ENCODE peak calls at places on chromosome 4, in ten cellular contexts. One of them, this sample, is unnamed.

GRCh38 chr4:169160825-169161224 is 109.9 kb downstream of the SH3RF1 start:
- DNase-seq in putamen: no peak
- DNase-seq in effector CD4-positive, alpha-beta T cell: no peak
- DNase-seq in NCI-H1436: no peak
- DNase-seq in NCI-H187: no peak
- DNase-seq in endothelial cell of umbilical vein: no peak
- DNase-seq in HTR-8/SVneo: no peak
- DNase-seq in activated T-helper 1 cell treated with anti-CD3 and anti-CD28 coated beads, Interleukin-2, amount 50 U/mL, for 16 hours: no peak
- DNase-seq in GM23248: peak; percentile 57
- DNase-seq in anterior cingulate cortex: no peak
- DNase-seq in this sample: no peak

GRCh38 chr4:959338-960139 is 13.8 kb downstream of the DGKQ start:
- DNase-seq in anterior cingulate cortex: no peak
- DNase-seq in putamen: no peak
- DNase-seq in activated T-helper 1 cell treated with anti-CD3 and anti-CD28 coated beads, Interleukin-2, amount 50 U/mL, for 16 hours: no peak
- DNase-seq in NCI-H1436: no peak
- DNase-seq in NCI-H187: no peak
- DNase-seq in effector CD4-positive, alpha-beta T cell: no peak
- DNase-seq in HTR-8/SVneo: no peak
- DNase-seq in endothelial cell of umbilical vein: no peak
- DNase-seq in GM23248: no peak
- DNase-seq in this sample: no peak

GRCh38 chr4:109912706-109913621 is at the start of gene EGF:
- DNase-seq in GM23248: peak; percentile 62
- DNase-seq in putamen: no peak
- DNase-seq in NCI-H1436: no peak
- DNase-seq in anterior cingulate cortex: no peak
- DNase-seq in effector CD4-positive, alpha-beta T cell: no peak
- DNase-seq in HTR-8/SVneo: peak; percentile 20
- DNase-seq in endothelial cell of umbilical vein: no peak
- DNase-seq in activated T-helper 1 cell treated with anti-CD3 and anti-CD28 coated beads, Interleukin-2, amount 50 U/mL, for 16 hours: no peak
- DNase-seq in NCI-H187: no peak
- DNase-seq in this sample: no peak

GRCh38 chr4:40377462-40378385 is 42.6 kb downstream of the CHRNA9 start:
- DNase-seq in anterior cingulate cortex: no peak
- DNase-seq in NCI-H1436: no peak
- DNase-seq in effector CD4-positive, alpha-beta T cell: no peak
- DNase-seq in putamen: no peak
- DNase-seq in GM23248: peak; percentile 45
- DNase-seq in activated T-helper 1 cell treated with anti-CD3 and anti-CD28 coated beads, Interleukin-2, amount 50 U/mL, for 16 hours: no peak
- DNase-seq in endothelial cell of umbilical vein: no peak
- DNase-seq in HTR-8/SVneo: no peak
- DNase-seq in NCI-H187: no peak
- DNase-seq in this sample: no peak

GRCh38 chr4:74529284-74530041 is 84.5 kb downstream of the AREG start:
- DNase-seq in NCI-H187: no peak
- DNase-seq in GM23248: no peak
- DNase-seq in effector CD4-positive, alpha-beta T cell: no peak
- DNase-seq in endothelial cell of umbilical vein: no peak
- DNase-seq in putamen: no peak
- DNase-seq in HTR-8/SVneo: no peak
- DNase-seq in anterior cingulate cortex: no peak
- DNase-seq in activated T-helper 1 cell treated with anti-CD3 and anti-CD28 coated beads, Interleukin-2, amount 50 U/mL, for 16 hours: no peak
- DNase-seq in NCI-H1436: no peak
- DNase-seq in this sample: peak; percentile 34

GRCh38 chr4:8311096-8312068 is 41.8 kb downstream of the HTRA3 start:
- DNase-seq in anterior cingulate cortex: no peak
- DNase-seq in effector CD4-positive, alpha-beta T cell: no peak
- DNase-seq in activated T-helper 1 cell treated with anti-CD3 and anti-CD28 coated beads, Interleukin-2, amount 50 U/mL, for 16 hours: no peak
- DNase-seq in NCI-H1436: no peak
- DNase-seq in HTR-8/SVneo: no peak
- DNase-seq in GM23248: no peak
- DNase-seq in NCI-H187: no peak
- DNase-seq in putamen: no peak
- DNase-seq in endothelial cell of umbilical vein: no peak
- DNase-seq in this sample: peak; percentile 35

GRCh38 chr4:87677731-87678130 is 27.7 kb downstream of the DMP1 start:
- DNase-seq in anterior cingulate cortex: no peak
- DNase-seq in NCI-H1436: no peak
- DNase-seq in putamen: no peak
- DNase-seq in GM23248: no peak
- DNase-seq in effector CD4-positive, alpha-beta T cell: no peak
- DNase-seq in NCI-H187: no peak
- DNase-seq in HTR-8/SVneo: no peak
- DNase-seq in endothelial cell of umbilical vein: no peak
- DNase-seq in activated T-helper 1 cell treated with anti-CD3 and anti-CD28 coated beads, Interleukin-2, amount 50 U/mL, for 16 hours: no peak
- DNase-seq in this sample: no peak

GRCh38 chr4:83128235-83128929 is 13.9 kb upstream of the PLAC8 start:
- DNase-seq in effector CD4-positive, alpha-beta T cell: no peak
- DNase-seq in endothelial cell of umbilical vein: no peak
- DNase-seq in GM23248: peak; percentile 90
- DNase-seq in putamen: no peak
- DNase-seq in anterior cingulate cortex: no peak
- DNase-seq in HTR-8/SVneo: peak; percentile 60
- DNase-seq in NCI-H1436: no peak
- DNase-seq in NCI-H187: no peak
- DNase-seq in activated T-helper 1 cell treated with anti-CD3 and anti-CD28 coated beads, Interleukin-2, amount 50 U/mL, for 16 hours: no peak
- DNase-seq in this sample: no peak

GRCh38 chr4:107691378-107691777 is 28.7 kb downstream of the PAPSS1 start:
- DNase-seq in effector CD4-positive, alpha-beta T cell: no peak
- DNase-seq in activated T-helper 1 cell treated with anti-CD3 and anti-CD28 coated beads, Interleukin-2, amount 50 U/mL, for 16 hours: no peak
- DNase-seq in NCI-H187: no peak
- DNase-seq in putamen: no peak
- DNase-seq in anterior cingulate cortex: no peak
- DNase-seq in NCI-H1436: peak; percentile 3
- DNase-seq in GM23248: no peak
- DNase-seq in endothelial cell of umbilical vein: no peak
- DNase-seq in HTR-8/SVneo: no peak
- DNase-seq in this sample: no peak

GRCh38 chr4:64784125-64784524 is 374.9 kb upstream of the TECRL start:
- DNase-seq in anterior cingulate cortex: no peak
- DNase-seq in NCI-H187: no peak
- DNase-seq in putamen: no peak
- DNase-seq in HTR-8/SVneo: no peak
- DNase-seq in NCI-H1436: no peak
- DNase-seq in activated T-helper 1 cell treated with anti-CD3 and anti-CD28 coated beads, Interleukin-2, amount 50 U/mL, for 16 hours: no peak
- DNase-seq in endothelial cell of umbilical vein: peak; percentile 88
- DNase-seq in effector CD4-positive, alpha-beta T cell: no peak
- DNase-seq in GM23248: peak; percentile 68
- DNase-seq in this sample: no peak

GRCh38 chr4:86892639-86892965 is 380 bp upstream of the C4orf36 start:
- DNase-seq in NCI-H187: no peak
- DNase-seq in activated T-helper 1 cell treated with anti-CD3 and anti-CD28 coated beads, Interleukin-2, amount 50 U/mL, for 16 hours: no peak
- DNase-seq in putamen: peak; percentile 42
- DNase-seq in effector CD4-positive, alpha-beta T cell: no peak
- DNase-seq in endothelial cell of umbilical vein: no peak
- DNase-seq in anterior cingulate cortex: no peak
- DNase-seq in HTR-8/SVneo: no peak
- DNase-seq in GM23248: peak; percentile 43
- DNase-seq in NCI-H1436: no peak
- DNase-seq in this sample: no peak

GRCh38 chr4:188550296-188550695 is 411.1 kb downstream of the TRIML1 start:
- DNase-seq in effector CD4-positive, alpha-beta T cell: no peak
- DNase-seq in NCI-H187: no peak
- DNase-seq in putamen: no peak
- DNase-seq in activated T-helper 1 cell treated with anti-CD3 and anti-CD28 coated beads, Interleukin-2, amount 50 U/mL, for 16 hours: no peak
- DNase-seq in NCI-H1436: no peak
- DNase-seq in GM23248: no peak
- DNase-seq in anterior cingulate cortex: no peak
- DNase-seq in endothelial cell of umbilical vein: no peak
- DNase-seq in HTR-8/SVneo: no peak
- DNase-seq in this sample: no peak

GRCh38 chr4:122107680-122108079 is 44.5 kb upstream of the BLTP1 start:
- DNase-seq in NCI-H1436: no peak
- DNase-seq in GM23248: no peak
- DNase-seq in putamen: no peak
- DNase-seq in effector CD4-positive, alpha-beta T cell: no peak
- DNase-seq in activated T-helper 1 cell treated with anti-CD3 and anti-CD28 coated beads, Interleukin-2, amount 50 U/mL, for 16 hours: no peak
- DNase-seq in NCI-H187: no peak
- DNase-seq in HTR-8/SVneo: no peak
- DNase-seq in endothelial cell of umbilical vein: no peak
- DNase-seq in anterior cingulate cortex: no peak
- DNase-seq in this sample: no peak

GRCh38 chr4:94507281-94507680 is 55.5 kb downstream of the PDLIM5 start:
- DNase-seq in anterior cingulate cortex: no peak
- DNase-seq in GM23248: no peak
- DNase-seq in putamen: no peak
- DNase-seq in NCI-H1436: no peak
- DNase-seq in NCI-H187: no peak
- DNase-seq in HTR-8/SVneo: no peak
- DNase-seq in activated T-helper 1 cell treated with anti-CD3 and anti-CD28 coated beads, Interleukin-2, amount 50 U/mL, for 16 hours: no peak
- DNase-seq in effector CD4-positive, alpha-beta T cell: no peak
- DNase-seq in endothelial cell of umbilical vein: no peak
- DNase-seq in this sample: no peak

GRCh38 chr4:139725236-139725635 is 59.6 kb downstream of the MGST2 start:
- DNase-seq in HTR-8/SVneo: no peak
- DNase-seq in GM23248: no peak
- DNase-seq in endothelial cell of umbilical vein: no peak
- DNase-seq in activated T-helper 1 cell treated with anti-CD3 and anti-CD28 coated beads, Interleukin-2, amount 50 U/mL, for 16 hours: no peak
- DNase-seq in NCI-H187: no peak
- DNase-seq in effector CD4-positive, alpha-beta T cell: no peak
- DNase-seq in NCI-H1436: no peak
- DNase-seq in putamen: no peak
- DNase-seq in anterior cingulate cortex: no peak
- DNase-seq in this sample: no peak

GRCh38 chr4:117400039-117400835 is 314.9 kb upstream of the TRAM1L1 start:
- DNase-seq in activated T-helper 1 cell treated with anti-CD3 and anti-CD28 coated beads, Interleukin-2, amount 50 U/mL, for 16 hours: no peak
- DNase-seq in putamen: no peak
- DNase-seq in anterior cingulate cortex: no peak
- DNase-seq in GM23248: peak; percentile 7
- DNase-seq in endothelial cell of umbilical vein: peak; percentile 82
- DNase-seq in NCI-H1436: no peak
- DNase-seq in HTR-8/SVneo: peak; percentile 60
- DNase-seq in NCI-H187: no peak
- DNase-seq in effector CD4-positive, alpha-beta T cell: no peak
- DNase-seq in this sample: no peak

GRCh38 chr4:40749717-40750460 is at the start of gene NSUN7:
- DNase-seq in putamen: no peak
- DNase-seq in NCI-H1436: peak; percentile 88
- DNase-seq in anterior cingulate cortex: no peak
- DNase-seq in endothelial cell of umbilical vein: peak; percentile 10
- DNase-seq in NCI-H187: peak; percentile 88
- DNase-seq in effector CD4-positive, alpha-beta T cell: no peak
- DNase-seq in GM23248: peak; percentile 38
- DNase-seq in HTR-8/SVneo: peak; percentile 68
- DNase-seq in activated T-helper 1 cell treated with anti-CD3 and anti-CD28 coated beads, Interleukin-2, amount 50 U/mL, for 16 hours: no peak
- DNase-seq in this sample: peak; percentile 87